ENCODE peak calls at places on chromosomes 3 and 15, in ten cellular contexts. One of them, this sample, is unnamed.

GRCh38 chr3:66997560-66998074 is 490 bp upstream of the KBTBD8 start:
- DNase-seq in GM19239: no peak
- DNase-seq in AG08396: peak; percentile 21
- DNase-seq in NCI-H82: peak; percentile 10
- DNase-seq in A549: no peak
- DNase-seq in posterior cingulate gyrus: no peak
- DNase-seq in T-helper 9 cell: no peak
- DNase-seq in retina: no peak
- DNase-seq in NCI-H526: no peak
- DNase-seq in WTC11: no peak
- DNase-seq in this sample: no peak

GRCh38 chr3:25748189-25748588 is 35.1 kb downstream of the NGLY1 start:
- DNase-seq in GM19239: no peak
- DNase-seq in AG08396: no peak
- DNase-seq in NCI-H82: no peak
- DNase-seq in A549: no peak
- DNase-seq in posterior cingulate gyrus: no peak
- DNase-seq in T-helper 9 cell: no peak
- DNase-seq in retina: no peak
- DNase-seq in NCI-H526: no peak
- DNase-seq in WTC11: no peak
- DNase-seq in this sample: no peak

GRCh38 chr3:114351822-114352145 is 58.0 kb downstream of the TIGIT start:
- DNase-seq in GM19239: no peak
- DNase-seq in AG08396: no peak
- DNase-seq in NCI-H82: no peak
- DNase-seq in A549: no peak
- DNase-seq in posterior cingulate gyrus: no peak
- DNase-seq in T-helper 9 cell: no peak
- DNase-seq in retina: no peak
- DNase-seq in NCI-H526: no peak
- DNase-seq in WTC11: no peak
- DNase-seq in this sample: no peak

GRCh38 chr3:88180398-88180999 is 30.7 kb downstream of the C3orf38 start:
- DNase-seq in GM19239: peak; percentile 10
- DNase-seq in AG08396: peak; percentile 17
- DNase-seq in NCI-H82: peak; percentile 55
- DNase-seq in A549: peak; percentile 11
- DNase-seq in posterior cingulate gyrus: no peak
- DNase-seq in T-helper 9 cell: no peak
- DNase-seq in retina: no peak
- DNase-seq in NCI-H526: peak; percentile 15
- DNase-seq in WTC11: no peak
- DNase-seq in this sample: peak; percentile 12

GRCh38 chr3:134298281-134298680 is 47.6 kb upstream of the RYK start:
- DNase-seq in GM19239: no peak
- DNase-seq in AG08396: no peak
- DNase-seq in NCI-H82: no peak
- DNase-seq in A549: no peak
- DNase-seq in posterior cingulate gyrus: no peak
- DNase-seq in T-helper 9 cell: no peak
- DNase-seq in retina: no peak
- DNase-seq in NCI-H526: no peak
- DNase-seq in WTC11: no peak
- DNase-seq in this sample: no peak

GRCh38 chr3:193928354-193929209 is 207.4 kb upstream of the HES1 start:
- DNase-seq in GM19239: no peak
- DNase-seq in AG08396: no peak
- DNase-seq in NCI-H82: peak; percentile 95
- DNase-seq in A549: peak; percentile 3
- DNase-seq in posterior cingulate gyrus: no peak
- DNase-seq in T-helper 9 cell: no peak
- DNase-seq in retina: no peak
- DNase-seq in NCI-H526: no peak
- DNase-seq in WTC11: no peak
- DNase-seq in this sample: peak; percentile 17

GRCh38 chr15:68997050-68997449 is 17.4 kb upstream of the NOX5 start:
- DNase-seq in GM19239: no peak
- DNase-seq in AG08396: no peak
- DNase-seq in NCI-H82: no peak
- DNase-seq in A549: no peak
- DNase-seq in posterior cingulate gyrus: no peak
- DNase-seq in T-helper 9 cell: no peak
- DNase-seq in retina: no peak
- DNase-seq in NCI-H526: no peak
- DNase-seq in WTC11: no peak
- DNase-seq in this sample: no peak

GRCh38 chr3:84439476-84439875 is 519.3 kb upstream of the CADM2 start:
- DNase-seq in GM19239: no peak
- DNase-seq in AG08396: no peak
- DNase-seq in NCI-H82: no peak
- DNase-seq in A549: no peak
- DNase-seq in posterior cingulate gyrus: no peak
- DNase-seq in T-helper 9 cell: no peak
- DNase-seq in retina: no peak
- DNase-seq in NCI-H526: no peak
- DNase-seq in WTC11: no peak
- DNase-seq in this sample: no peak

GRCh38 chr3:60536420-60536819 is 714.8 kb downstream of the FHIT start:
- DNase-seq in GM19239: no peak
- DNase-seq in AG08396: no peak
- DNase-seq in NCI-H82: peak; percentile 0
- DNase-seq in A549: no peak
- DNase-seq in posterior cingulate gyrus: no peak
- DNase-seq in T-helper 9 cell: no peak
- DNase-seq in retina: no peak
- DNase-seq in NCI-H526: peak; percentile 91
- DNase-seq in WTC11: no peak
- DNase-seq in this sample: no peak

GRCh38 chr3:5019411-5020261 is 40.4 kb downstream of the BHLHE40 start:
- DNase-seq in GM19239: no peak
- DNase-seq in AG08396: no peak
- DNase-seq in NCI-H82: no peak
- DNase-seq in A549: no peak
- DNase-seq in posterior cingulate gyrus: no peak
- DNase-seq in T-helper 9 cell: peak; percentile 65
- DNase-seq in retina: no peak
- DNase-seq in NCI-H526: no peak
- DNase-seq in WTC11: no peak
- DNase-seq in this sample: no peak

GRCh38 chr3:108518895-108519294 is 8.5 kb upstream of the MYH15 start:
- DNase-seq in GM19239: no peak
- DNase-seq in AG08396: no peak
- DNase-seq in NCI-H82: no peak
- DNase-seq in A549: no peak
- DNase-seq in posterior cingulate gyrus: no peak
- DNase-seq in T-helper 9 cell: no peak
- DNase-seq in retina: no peak
- DNase-seq in NCI-H526: no peak
- DNase-seq in WTC11: no peak
- DNase-seq in this sample: no peak

GRCh38 chr15:34853001-34853758 is 57.8 kb upstream of the ACTC1 start:
- DNase-seq in GM19239: no peak
- DNase-seq in AG08396: no peak
- DNase-seq in NCI-H82: peak; percentile 41
- DNase-seq in A549: no peak
- DNase-seq in posterior cingulate gyrus: no peak
- DNase-seq in T-helper 9 cell: no peak
- DNase-seq in retina: no peak
- DNase-seq in NCI-H526: no peak
- DNase-seq in WTC11: no peak
- DNase-seq in this sample: peak; percentile 5

GRCh38 chr3:71688121-71688520 is 37.1 kb downstream of the EIF4E3 start:
- DNase-seq in GM19239: no peak
- DNase-seq in AG08396: no peak
- DNase-seq in NCI-H82: no peak
- DNase-seq in A549: no peak
- DNase-seq in posterior cingulate gyrus: no peak
- DNase-seq in T-helper 9 cell: no peak
- DNase-seq in retina: no peak
- DNase-seq in NCI-H526: no peak
- DNase-seq in WTC11: no peak
- DNase-seq in this sample: no peak

GRCh38 chr15:58510715-58511465 is 79.1 kb downstream of the LIPC start:
- DNase-seq in GM19239: no peak
- DNase-seq in AG08396: no peak
- DNase-seq in NCI-H82: no peak
- DNase-seq in A549: no peak
- DNase-seq in posterior cingulate gyrus: no peak
- DNase-seq in T-helper 9 cell: no peak
- DNase-seq in retina: no peak
- DNase-seq in NCI-H526: no peak
- DNase-seq in WTC11: no peak
- DNase-seq in this sample: no peak

GRCh38 chr3:11907667-11908660 is 61.3 kb upstream of the TAMM41 start:
- DNase-seq in GM19239: no peak
- DNase-seq in AG08396: peak; percentile 27
- DNase-seq in NCI-H82: no peak
- DNase-seq in A549: no peak
- DNase-seq in posterior cingulate gyrus: peak; percentile 59
- DNase-seq in T-helper 9 cell: no peak
- DNase-seq in retina: peak; percentile 61
- DNase-seq in NCI-H526: no peak
- DNase-seq in WTC11: no peak
- DNase-seq in this sample: peak; percentile 59

GRCh38 chr3:33717616-33717865 is 513 bp downstream of the CLASP2 start:
- DNase-seq in GM19239: no peak
- DNase-seq in AG08396: peak; percentile 72
- DNase-seq in NCI-H82: peak; percentile 71
- DNase-seq in A549: peak; percentile 61
- DNase-seq in posterior cingulate gyrus: no peak
- DNase-seq in T-helper 9 cell: no peak
- DNase-seq in retina: no peak
- DNase-seq in NCI-H526: no peak
- DNase-seq in WTC11: peak; percentile 73
- DNase-seq in this sample: peak; percentile 39

GRCh38 chr3:48215019-48215418 is 8.3 kb upstream of the CAMP start:
- DNase-seq in GM19239: no peak
- DNase-seq in AG08396: no peak
- DNase-seq in NCI-H82: no peak
- DNase-seq in A549: no peak
- DNase-seq in posterior cingulate gyrus: no peak
- DNase-seq in T-helper 9 cell: no peak
- DNase-seq in retina: no peak
- DNase-seq in NCI-H526: no peak
- DNase-seq in WTC11: no peak
- DNase-seq in this sample: no peak

This sample was measured in Ammon's horn.